ENCODE peak calls at places on chromosome 6, in four cellular contexts. U is K562, L is H1, O is ELF-1. Y is an unnamed sample.

GRCh38 chr6:152170702-152171667 is 363.5 kb downstream of the ESR1 start:
- DNase-seq in U (no peak), L (no peak), O (no peak), Y (no peak)

GRCh38 chr6:143514996-143515760 is 3.7 kb upstream of the FUCA2 start:
- DNase-seq in U (no peak), L (no peak), O (no peak), Y (no peak)

GRCh38 chr6:105753184-105754097 is 332.7 kb upstream of the PRDM1 start:
- DNase-seq in U (no peak), L (no peak), O (no peak), Y (no peak)

GRCh38 chr6:90677440-90677839 is 90.6 kb upstream of the MAP3K7 start:
- DNase-seq in U (no peak), L (no peak), O (no peak), Y (peak; percentile 16)

GRCh38 chr6:31356216-31356945 is 598 bp downstream of the HLA-B start:
- DNase-seq in U (no peak), L (peak; percentile 65), O (no peak), Y (peak; percentile 72)

GRCh38 chr6:110485461-110485860 is 9.0 kb upstream of the SLC22A16 start:
- DNase-seq in U (no peak), L (peak; percentile 11), O (no peak), Y (no peak)

GRCh38 chr6:128209771-128210170 is 308.9 kb upstream of the THEMIS start:
- DNase-seq in U (no peak), L (no peak), O (no peak), Y (no peak)

GRCh38 chr6:26097268-26097875 is 10.1 kb downstream of the HFE start:
- DNase-seq in U (peak; percentile 79), L (peak; percentile 68), O (peak; percentile 71), Y (peak; percentile 86)

GRCh38 chr6:159594106-159594749 is 98.8 kb downstream of the SOD2 start:
- DNase-seq in U (no peak), L (no peak), O (no peak), Y (peak; percentile 5)

GRCh38 chr6:100176321-100176950 is 182.4 kb upstream of the MCHR2 start:
- DNase-seq in U (no peak), L (no peak), O (peak; percentile 63), Y (peak; percentile 70)

GRCh38 chr6:156440688-156441087 is 336.5 kb upstream of the ARID1B start:
- DNase-seq in U (no peak), L (no peak), O (no peak), Y (no peak)

GRCh38 chr6:170022827-170023619 is 267.9 kb downstream of the DLL1 start:
- DNase-seq in U (no peak), L (peak; percentile 71), O (peak; percentile 60), Y (peak; percentile 84)

GRCh38 chr6:101117397-101118185 is 236.5 kb upstream of the ASCC3 start:
- DNase-seq in U (no peak), L (peak; percentile 59), O (peak; percentile 40), Y (peak; percentile 9)

GRCh38 chr6:50936277-50936681 is 117.6 kb downstream of the TFAP2B start:
- DNase-seq in U (no peak), L (no peak), O (no peak), Y (peak; percentile 22)

GRCh38 chr6:41427642-41428401 is 92.4 kb downstream of the NCR2 start:
- DNase-seq in U (no peak), L (peak; percentile 82), O (peak; percentile 74), Y (peak; percentile 75)

GRCh38 chr6:42226251-42227143 is 8.8 kb upstream of the MRPS10 start:
- DNase-seq in U (no peak), L (no peak), O (peak; percentile 87), Y (peak; percentile 43)

GRCh38 chr6:149190228-149190831 is 127.2 kb upstream of the TAB2 start:
- DNase-seq in U (no peak), L (peak; percentile 82), O (peak; percentile 72), Y (no peak)

GRCh38 chr6:38337819-38338465 is 301.8 kb downstream of the BTBD9 start:
- DNase-seq in U (no peak), L (no peak), O (no peak), Y (no peak)

GRCh38 chr6:7697820-7698623 is 27.9 kb upstream of the BMP6 start:
- DNase-seq in U (no peak), L (no peak), O (no peak), Y (no peak)

GRCh38 chr6:155188707-155189496 is 74.9 kb upstream of the CLDN20 start:
- DNase-seq in U (no peak), L (no peak), O (no peak), Y (no peak)

GRCh38 chr6:131917763-131918649 is 33.2 kb downstream of the CCN2 start:
- DNase-seq in U (no peak), L (no peak), O (no peak), Y (no peak)

GRCh38 chr6:149935246-149935645 is 6.6 kb upstream of the ULBP2 start:
- DNase-seq in U (no peak), L (no peak), O (no peak), Y (no peak)

GRCh38 chr6:88141641-88142298 is 24.4 kb downstream of the CNR1 start:
- DNase-seq in U (no peak), L (no peak), O (no peak), Y (no peak)

GRCh38 chr6:121430514-121431460 is 4.7 kb upstream of the GJA1 start:
- DNase-seq in U (no peak), L (no peak), O (no peak), Y (peak; percentile 77)

GRCh38 chr6:109420751-109421150 is 19.7 kb downstream of the PPIL6 start:
- DNase-seq in U (no peak), L (no peak), O (no peak), Y (peak; percentile 66)